ENCODE peak calls at places on chromosomes 12 and 14, in nine cellular contexts. One of them, this sample, is unnamed.

GRCh38 chr12:51524386-51524901 is 66.6 kb upstream of the SCN8A start:
- DNase-seq in GM12878: no peak
- DNase-seq in esophagus squamous epithelium: no peak
- DNase-seq in aorta: no peak
- DNase-seq in T-helper 2 cell: no peak
- DNase-seq in non-pigmented ciliary epithelial cell: no peak
- DNase-seq in right cardiac atrium: no peak
- DNase-seq in GM06990: no peak
- DNase-seq in Peyer's patch: no peak
- DNase-seq in this sample: no peak

GRCh38 chr12:123131879-123132402 is 18.9 kb downstream of the PITPNM2 start:
- DNase-seq in Peyer's patch: peak
- DNase-seq in non-pigmented ciliary epithelial cell: no peak
- DNase-seq in T-helper 2 cell: no peak
- DNase-seq in aorta: no peak
- DNase-seq in esophagus squamous epithelium: no peak
- DNase-seq in GM12878: no peak
- DNase-seq in right cardiac atrium: no peak
- DNase-seq in GM06990: no peak
- DNase-seq in this sample: no peak

GRCh38 chr14:80546056-80546854 is 335.0 kb upstream of the DIO2 start:
- DNase-seq in GM12878: no peak
- DNase-seq in T-helper 2 cell: no peak
- DNase-seq in aorta: no peak
- DNase-seq in non-pigmented ciliary epithelial cell: no peak
- DNase-seq in GM06990: no peak
- DNase-seq in Peyer's patch: no peak
- DNase-seq in esophagus squamous epithelium: no peak
- DNase-seq in right cardiac atrium: no peak
- DNase-seq in this sample: no peak

GRCh38 chr14:51554953-51555352 is 96.8 kb upstream of the FRMD6 start:
- DNase-seq in non-pigmented ciliary epithelial cell: no peak
- DNase-seq in right cardiac atrium: no peak
- DNase-seq in T-helper 2 cell: no peak
- DNase-seq in esophagus squamous epithelium: no peak
- DNase-seq in GM06990: no peak
- DNase-seq in Peyer's patch: no peak
- DNase-seq in aorta: no peak
- DNase-seq in GM12878: no peak
- DNase-seq in this sample: no peak

GRCh38 chr14:101359221-101360044 is 201.9 kb upstream of the DIO3 start:
- DNase-seq in right cardiac atrium: peak
- DNase-seq in GM12878: no peak
- DNase-seq in esophagus squamous epithelium: no peak
- DNase-seq in T-helper 2 cell: no peak
- DNase-seq in aorta: peak
- DNase-seq in GM06990: no peak
- DNase-seq in Peyer's patch: no peak
- DNase-seq in non-pigmented ciliary epithelial cell: peak
- DNase-seq in this sample: no peak

GRCh38 chr14:39876935-39877334 is 444.7 kb upstream of the FBXO33 start:
- DNase-seq in right cardiac atrium: no peak
- DNase-seq in esophagus squamous epithelium: no peak
- DNase-seq in non-pigmented ciliary epithelial cell: no peak
- DNase-seq in aorta: no peak
- DNase-seq in GM06990: no peak
- DNase-seq in GM12878: no peak
- DNase-seq in T-helper 2 cell: no peak
- DNase-seq in Peyer's patch: no peak
- DNase-seq in this sample: no peak

GRCh38 chr14:94594441-94594840 is 13.2 kb downstream of the SERPINA5 start:
- DNase-seq in GM06990: no peak
- DNase-seq in right cardiac atrium: no peak
- DNase-seq in T-helper 2 cell: no peak
- DNase-seq in aorta: no peak
- DNase-seq in Peyer's patch: no peak
- DNase-seq in GM12878: no peak
- DNase-seq in non-pigmented ciliary epithelial cell: no peak
- DNase-seq in esophagus squamous epithelium: no peak
- DNase-seq in this sample: no peak

GRCh38 chr12:103928736-103929050 is 1.5 kb upstream of the HSP90B1 start:
- DNase-seq in aorta: peak
- DNase-seq in right cardiac atrium: no peak
- DNase-seq in GM12878: peak
- DNase-seq in T-helper 2 cell: peak
- DNase-seq in Peyer's patch: peak
- DNase-seq in GM06990: peak
- DNase-seq in non-pigmented ciliary epithelial cell: no peak
- DNase-seq in esophagus squamous epithelium: peak
- DNase-seq in this sample: peak

GRCh38 chr12:46153267-46153872 is 115.5 kb downstream of the SLC38A1 start:
- DNase-seq in esophagus squamous epithelium: no peak
- DNase-seq in right cardiac atrium: no peak
- DNase-seq in T-helper 2 cell: peak
- DNase-seq in aorta: no peak
- DNase-seq in GM12878: no peak
- DNase-seq in non-pigmented ciliary epithelial cell: no peak
- DNase-seq in Peyer's patch: no peak
- DNase-seq in GM06990: no peak
- DNase-seq in this sample: no peak

GRCh38 chr14:91841065-91841464 is 26.3 kb downstream of the TC2N start:
- DNase-seq in right cardiac atrium: no peak
- DNase-seq in aorta: no peak
- DNase-seq in GM12878: no peak
- DNase-seq in Peyer's patch: no peak
- DNase-seq in GM06990: no peak
- DNase-seq in non-pigmented ciliary epithelial cell: no peak
- DNase-seq in T-helper 2 cell: no peak
- DNase-seq in esophagus squamous epithelium: no peak
- DNase-seq in this sample: no peak

GRCh38 chr12:45331552-45331951 is 115.7 kb downstream of the ANO6 start:
- DNase-seq in GM12878: no peak
- DNase-seq in esophagus squamous epithelium: no peak
- DNase-seq in GM06990: no peak
- DNase-seq in Peyer's patch: no peak
- DNase-seq in aorta: no peak
- DNase-seq in right cardiac atrium: no peak
- DNase-seq in T-helper 2 cell: no peak
- DNase-seq in non-pigmented ciliary epithelial cell: no peak
- DNase-seq in this sample: no peak

GRCh38 chr12:45994736-45995135 is 4.4 kb upstream of the SCAF11 start:
- DNase-seq in GM06990: no peak
- DNase-seq in esophagus squamous epithelium: no peak
- DNase-seq in T-helper 2 cell: no peak
- DNase-seq in GM12878: no peak
- DNase-seq in Peyer's patch: no peak
- DNase-seq in non-pigmented ciliary epithelial cell: no peak
- DNase-seq in right cardiac atrium: no peak
- DNase-seq in aorta: no peak
- DNase-seq in this sample: no peak

GRCh38 chr12:68236421-68237059 is 10.9 kb upstream of the IL26 start:
- DNase-seq in non-pigmented ciliary epithelial cell: no peak
- DNase-seq in esophagus squamous epithelium: no peak
- DNase-seq in right cardiac atrium: no peak
- DNase-seq in GM12878: peak
- DNase-seq in GM06990: peak
- DNase-seq in T-helper 2 cell: peak
- DNase-seq in Peyer's patch: peak
- DNase-seq in aorta: no peak
- DNase-seq in this sample: peak

GRCh38 chr12:30985814-30986452 is 59.4 kb downstream of the TSPAN11 start:
- DNase-seq in non-pigmented ciliary epithelial cell: no peak
- DNase-seq in right cardiac atrium: peak
- DNase-seq in Peyer's patch: no peak
- DNase-seq in esophagus squamous epithelium: no peak
- DNase-seq in GM06990: peak
- DNase-seq in GM12878: no peak
- DNase-seq in T-helper 2 cell: no peak
- DNase-seq in aorta: no peak
- DNase-seq in this sample: peak

GRCh38 chr12:124463341-124463861 is 104.0 kb downstream of the NCOR2 start:
- DNase-seq in esophagus squamous epithelium: no peak
- DNase-seq in Peyer's patch: no peak
- DNase-seq in non-pigmented ciliary epithelial cell: no peak
- DNase-seq in aorta: no peak
- DNase-seq in right cardiac atrium: peak
- DNase-seq in T-helper 2 cell: no peak
- DNase-seq in GM06990: no peak
- DNase-seq in GM12878: no peak
- DNase-seq in this sample: no peak

GRCh38 chr12:54437697-54438096 is 18.6 kb upstream of the ITGA5 start:
- DNase-seq in Peyer's patch: no peak
- DNase-seq in GM12878: no peak
- DNase-seq in GM06990: no peak
- DNase-seq in T-helper 2 cell: no peak
- DNase-seq in right cardiac atrium: no peak
- DNase-seq in esophagus squamous epithelium: no peak
- DNase-seq in non-pigmented ciliary epithelial cell: no peak
- DNase-seq in aorta: no peak
- DNase-seq in this sample: no peak

GRCh38 chr12:54251667-54252284 is 28.1 kb downstream of the CBX5 start:
- DNase-seq in Peyer's patch: no peak
- DNase-seq in non-pigmented ciliary epithelial cell: no peak
- DNase-seq in GM06990: no peak
- DNase-seq in T-helper 2 cell: peak
- DNase-seq in aorta: no peak
- DNase-seq in esophagus squamous epithelium: no peak
- DNase-seq in GM12878: no peak
- DNase-seq in right cardiac atrium: no peak
- DNase-seq in this sample: peak